ENCODE peak calls at places on chromosomes 4 and X, in nine cellular contexts. One of them, this sample, is unnamed.

GRCh38 chrX:151830911-151831310 is 81.8 kb upstream of the MAGEA4 start:
- DNase-seq in CD8-positive, alpha-beta memory T cell: no peak
- DNase-seq in uterus: no peak
- DNase-seq in Caco-2: no peak
- DNase-seq in psoas muscle: no peak
- DNase-seq in pancreas: no peak
- DNase-seq in cardiac muscle cell: no peak
- DNase-seq in CD4-positive, CD25-positive, alpha-beta regulatory T cell: no peak
- DNase-seq in heart left ventricle: no peak
- DNase-seq in this sample: no peak

GRCh38 chrX:111410451-111410850 is 1.5 kb downstream of the DCX start:
- DNase-seq in uterus: no peak
- DNase-seq in Caco-2: no peak
- DNase-seq in pancreas: no peak
- DNase-seq in cardiac muscle cell: no peak
- DNase-seq in psoas muscle: no peak
- DNase-seq in heart left ventricle: no peak
- DNase-seq in CD8-positive, alpha-beta memory T cell: no peak
- DNase-seq in CD4-positive, CD25-positive, alpha-beta regulatory T cell: no peak
- DNase-seq in this sample: no peak

GRCh38 chr4:169464080-169464479 is 148.3 kb downstream of the NEK1 start:
- DNase-seq in pancreas: no peak
- DNase-seq in CD8-positive, alpha-beta memory T cell: no peak
- DNase-seq in heart left ventricle: no peak
- DNase-seq in uterus: no peak
- DNase-seq in psoas muscle: no peak
- DNase-seq in CD4-positive, CD25-positive, alpha-beta regulatory T cell: no peak
- DNase-seq in cardiac muscle cell: no peak
- DNase-seq in Caco-2: no peak
- DNase-seq in this sample: no peak

GRCh38 chr4:7819446-7819845 is 120.2 kb downstream of the AFAP1 start:
- DNase-seq in CD8-positive, alpha-beta memory T cell: no peak
- DNase-seq in CD4-positive, CD25-positive, alpha-beta regulatory T cell: no peak
- DNase-seq in uterus: no peak
- DNase-seq in pancreas: no peak
- DNase-seq in heart left ventricle: no peak
- DNase-seq in Caco-2: no peak
- DNase-seq in cardiac muscle cell: no peak
- DNase-seq in psoas muscle: no peak
- DNase-seq in this sample: no peak

GRCh38 chr4:187965726-187966125 is 29.8 kb upstream of the ZFP42 start:
- DNase-seq in Caco-2: no peak
- DNase-seq in CD4-positive, CD25-positive, alpha-beta regulatory T cell: no peak
- DNase-seq in CD8-positive, alpha-beta memory T cell: no peak
- DNase-seq in pancreas: no peak
- DNase-seq in psoas muscle: no peak
- DNase-seq in cardiac muscle cell: no peak
- DNase-seq in uterus: no peak
- DNase-seq in heart left ventricle: no peak
- DNase-seq in this sample: no peak

GRCh38 chr4:2691313-2691712 is 64.8 kb downstream of the TNIP2 start:
- DNase-seq in uterus: no peak
- DNase-seq in cardiac muscle cell: no peak
- DNase-seq in heart left ventricle: no peak
- DNase-seq in psoas muscle: no peak
- DNase-seq in pancreas: no peak
- DNase-seq in Caco-2: no peak
- DNase-seq in CD8-positive, alpha-beta memory T cell: no peak
- DNase-seq in CD4-positive, CD25-positive, alpha-beta regulatory T cell: no peak
- DNase-seq in this sample: no peak

GRCh38 chr4:66688674-66689073 is 856.6 kb downstream of the CENPC start:
- DNase-seq in heart left ventricle: no peak
- DNase-seq in psoas muscle: no peak
- DNase-seq in Caco-2: no peak
- DNase-seq in CD8-positive, alpha-beta memory T cell: no peak
- DNase-seq in cardiac muscle cell: peak; percentile 24
- DNase-seq in uterus: no peak
- DNase-seq in pancreas: no peak
- DNase-seq in CD4-positive, CD25-positive, alpha-beta regulatory T cell: no peak
- DNase-seq in this sample: no peak

GRCh38 chr4:184344899-184345572 is 127.4 kb upstream of the ENPP6 start:
- DNase-seq in uterus: no peak
- DNase-seq in Caco-2: no peak
- DNase-seq in cardiac muscle cell: no peak
- DNase-seq in pancreas: no peak
- DNase-seq in CD8-positive, alpha-beta memory T cell: no peak
- DNase-seq in CD4-positive, CD25-positive, alpha-beta regulatory T cell: no peak
- DNase-seq in heart left ventricle: no peak
- DNase-seq in psoas muscle: peak; percentile 78
- DNase-seq in this sample: no peak

GRCh38 chrX:18272222-18272621 is 51.5 kb upstream of the BEND2 start:
- DNase-seq in psoas muscle: no peak
- DNase-seq in uterus: no peak
- DNase-seq in CD4-positive, CD25-positive, alpha-beta regulatory T cell: no peak
- DNase-seq in heart left ventricle: no peak
- DNase-seq in cardiac muscle cell: no peak
- DNase-seq in Caco-2: no peak
- DNase-seq in pancreas: no peak
- DNase-seq in CD8-positive, alpha-beta memory T cell: no peak
- DNase-seq in this sample: no peak

GRCh38 chrX:9770319-9770718 is 4.7 kb upstream of the GPR143 start:
- DNase-seq in CD4-positive, CD25-positive, alpha-beta regulatory T cell: no peak
- DNase-seq in Caco-2: no peak
- DNase-seq in heart left ventricle: no peak
- DNase-seq in uterus: no peak
- DNase-seq in psoas muscle: no peak
- DNase-seq in cardiac muscle cell: no peak
- DNase-seq in pancreas: no peak
- DNase-seq in CD8-positive, alpha-beta memory T cell: no peak
- DNase-seq in this sample: no peak

GRCh38 chr4:94766856-94767255 is 9.1 kb downstream of the BMPR1B start:
- DNase-seq in heart left ventricle: no peak
- DNase-seq in cardiac muscle cell: no peak
- DNase-seq in pancreas: no peak
- DNase-seq in CD4-positive, CD25-positive, alpha-beta regulatory T cell: no peak
- DNase-seq in Caco-2: no peak
- DNase-seq in psoas muscle: no peak
- DNase-seq in uterus: no peak
- DNase-seq in CD8-positive, alpha-beta memory T cell: no peak
- DNase-seq in this sample: no peak

GRCh38 chrX:46325312-46325877 is 219.8 kb downstream of the ZNF674 start:
- DNase-seq in CD8-positive, alpha-beta memory T cell: no peak
- DNase-seq in Caco-2: peak; percentile 36
- DNase-seq in psoas muscle: no peak
- DNase-seq in cardiac muscle cell: peak; percentile 15
- DNase-seq in heart left ventricle: no peak
- DNase-seq in CD4-positive, CD25-positive, alpha-beta regulatory T cell: no peak
- DNase-seq in pancreas: no peak
- DNase-seq in uterus: no peak
- DNase-seq in this sample: peak; percentile 8

GRCh38 chrX:84865113-84865512 is 138.6 kb upstream of the APOOL start:
- DNase-seq in CD8-positive, alpha-beta memory T cell: no peak
- DNase-seq in pancreas: no peak
- DNase-seq in heart left ventricle: no peak
- DNase-seq in CD4-positive, CD25-positive, alpha-beta regulatory T cell: no peak
- DNase-seq in cardiac muscle cell: no peak
- DNase-seq in uterus: no peak
- DNase-seq in Caco-2: no peak
- DNase-seq in psoas muscle: no peak
- DNase-seq in this sample: no peak

GRCh38 chrX:115940888-115941332 is 229.6 kb upstream of the AGTR2 start:
- DNase-seq in uterus: peak; percentile 83
- DNase-seq in psoas muscle: peak; percentile 75
- DNase-seq in cardiac muscle cell: peak; percentile 27
- DNase-seq in CD4-positive, CD25-positive, alpha-beta regulatory T cell: no peak
- DNase-seq in Caco-2: peak; percentile 56
- DNase-seq in heart left ventricle: peak; percentile 50
- DNase-seq in pancreas: peak; percentile 72
- DNase-seq in CD8-positive, alpha-beta memory T cell: no peak
- DNase-seq in this sample: no peak

GRCh38 chr4:174753031-174753430 is 76.0 kb downstream of the GLRA3 start:
- DNase-seq in CD8-positive, alpha-beta memory T cell: no peak
- DNase-seq in heart left ventricle: no peak
- DNase-seq in uterus: no peak
- DNase-seq in pancreas: no peak
- DNase-seq in CD4-positive, CD25-positive, alpha-beta regulatory T cell: no peak
- DNase-seq in Caco-2: no peak
- DNase-seq in psoas muscle: no peak
- DNase-seq in cardiac muscle cell: no peak
- DNase-seq in this sample: no peak

GRCh38 chr4:10866691-10867090 is 182.1 kb upstream of the CLNK start:
- DNase-seq in CD4-positive, CD25-positive, alpha-beta regulatory T cell: no peak
- DNase-seq in CD8-positive, alpha-beta memory T cell: no peak
- DNase-seq in cardiac muscle cell: peak; percentile 2
- DNase-seq in uterus: no peak
- DNase-seq in Caco-2: no peak
- DNase-seq in pancreas: no peak
- DNase-seq in heart left ventricle: no peak
- DNase-seq in psoas muscle: no peak
- DNase-seq in this sample: no peak

GRCh38 chr4:127849505-127850234 is 31.0 kb upstream of the PLK4 start:
- DNase-seq in cardiac muscle cell: no peak
- DNase-seq in CD8-positive, alpha-beta memory T cell: no peak
- DNase-seq in pancreas: no peak
- DNase-seq in uterus: no peak
- DNase-seq in Caco-2: no peak
- DNase-seq in CD4-positive, CD25-positive, alpha-beta regulatory T cell: no peak
- DNase-seq in psoas muscle: no peak
- DNase-seq in heart left ventricle: no peak
- DNase-seq in this sample: no peak
- H3K9me3 ChIP-seq in cardiac muscle cell: no peaks in the 10 kb centered on the region
- H3K9me3 ChIP-seq in CD8-positive, alpha-beta memory T cell: peaks cover 11% of the 10 kb centered on the region
- H3K9me3 ChIP-seq in pancreas: no peaks in the 10 kb centered on the region
- H3K9me3 ChIP-seq in uterus: no peaks in the 10 kb centered on the region
- H3K9me3 ChIP-seq in Caco-2: peaks cover 20% of the 10 kb centered on the region
- H3K9me3 ChIP-seq in CD4-positive, CD25-positive, alpha-beta regulatory T cell: peaks cover 73% of the 10 kb centered on the region
- H3K9me3 ChIP-seq in psoas muscle: peaks cover 30% of the 10 kb centered on the region
- H3K9me3 ChIP-seq in heart left ventricle: peaks cover 24% of the 10 kb centered on the region
- H3K9me3 ChIP-seq in this sample: peaks cover 7% of the 10 kb centered on the region

DNA sequence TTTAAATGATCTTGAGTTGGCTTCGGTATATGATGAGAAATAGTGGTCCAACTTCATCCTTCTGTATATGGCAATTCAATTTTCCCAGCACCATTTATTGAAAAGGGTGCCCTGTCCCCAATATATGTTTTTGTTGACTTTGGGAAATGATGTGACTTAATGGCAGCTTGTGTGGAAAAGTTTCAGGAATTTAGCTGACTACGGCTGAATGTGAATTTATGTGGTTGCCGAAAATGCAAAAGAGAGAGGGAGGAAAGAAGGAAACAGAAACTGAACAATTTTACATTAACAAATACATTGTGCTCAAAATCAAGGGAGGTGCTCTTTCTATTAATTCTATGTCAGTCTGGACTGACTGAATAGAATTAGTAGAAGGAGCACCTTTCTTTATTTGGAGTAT is 101.8 kb upstream of the CYSLTR1 start:
- DNase-seq in psoas muscle: no peak
- DNase-seq in CD8-positive, alpha-beta memory T cell: no peak
- DNase-seq in CD4-positive, CD25-positive, alpha-beta regulatory T cell: no peak
- DNase-seq in cardiac muscle cell: no peak
- DNase-seq in heart left ventricle: no peak
- DNase-seq in Caco-2: no peak
- DNase-seq in uterus: no peak
- DNase-seq in pancreas: no peak
- DNase-seq in this sample: no peak
- H3K9me3 ChIP-seq in psoas muscle: no peaks in the 10 kb centered on the region
- H3K9me3 ChIP-seq in CD8-positive, alpha-beta memory T cell: no peaks in the 10 kb centered on the region
- H3K9me3 ChIP-seq in CD4-positive, CD25-positive, alpha-beta regulatory T cell: no peaks in the 10 kb centered on the region
- H3K9me3 ChIP-seq in cardiac muscle cell: no peaks in the 10 kb centered on the region
- H3K9me3 ChIP-seq in heart left ventricle: no peaks in the 10 kb centered on the region
- H3K9me3 ChIP-seq in Caco-2: no peaks in the 10 kb centered on the region
- H3K9me3 ChIP-seq in uterus: no peaks in the 10 kb centered on the region
- H3K9me3 ChIP-seq in pancreas: no peaks in the 10 kb centered on the region
- H3K9me3 ChIP-seq in this sample: no peaks in the 10 kb centered on the region

DNA sequence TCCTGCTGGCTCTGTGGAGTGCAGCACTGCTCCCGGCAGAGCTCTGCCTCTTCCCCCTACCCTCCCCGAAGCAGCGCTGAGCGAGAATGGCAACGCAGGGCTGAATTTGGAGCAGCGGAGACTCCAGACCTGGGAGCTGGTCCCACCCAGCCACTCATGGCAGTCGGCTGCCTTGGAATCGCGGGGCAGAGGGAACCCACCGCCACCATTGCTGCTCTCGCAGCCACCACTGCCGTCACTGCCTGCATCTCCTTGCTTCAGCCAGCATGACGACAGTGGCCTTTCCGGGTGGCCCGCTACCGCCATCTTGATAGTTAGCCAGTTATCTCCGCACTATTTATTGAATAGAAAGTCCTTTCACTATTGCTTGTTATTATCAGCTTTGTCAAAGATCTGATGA is 321.5 kb upstream of the POU3F4 start:
- DNase-seq in pancreas: no peak
- DNase-seq in CD8-positive, alpha-beta memory T cell: no peak
- DNase-seq in heart left ventricle: no peak
- DNase-seq in psoas muscle: no peak
- DNase-seq in cardiac muscle cell: no peak
- DNase-seq in uterus: no peak
- DNase-seq in CD4-positive, CD25-positive, alpha-beta regulatory T cell: no peak
- DNase-seq in Caco-2: no peak
- DNase-seq in this sample: no peak
- H3K9me3 ChIP-seq in pancreas: no peaks in the 10 kb centered on the region
- H3K9me3 ChIP-seq in CD8-positive, alpha-beta memory T cell: no peaks in the 10 kb centered on the region
- H3K9me3 ChIP-seq in heart left ventricle: no peaks in the 10 kb centered on the region
- H3K9me3 ChIP-seq in psoas muscle: no peaks in the 10 kb centered on the region
- H3K9me3 ChIP-seq in cardiac muscle cell: no peaks in the 10 kb centered on the region
- H3K9me3 ChIP-seq in uterus: no peaks in the 10 kb centered on the region
- H3K9me3 ChIP-seq in CD4-positive, CD25-positive, alpha-beta regulatory T cell: no peaks in the 10 kb centered on the region
- H3K9me3 ChIP-seq in Caco-2: no peaks in the 10 kb centered on the region
- H3K9me3 ChIP-seq in this sample: no peaks in the 10 kb centered on the region

DNA sequence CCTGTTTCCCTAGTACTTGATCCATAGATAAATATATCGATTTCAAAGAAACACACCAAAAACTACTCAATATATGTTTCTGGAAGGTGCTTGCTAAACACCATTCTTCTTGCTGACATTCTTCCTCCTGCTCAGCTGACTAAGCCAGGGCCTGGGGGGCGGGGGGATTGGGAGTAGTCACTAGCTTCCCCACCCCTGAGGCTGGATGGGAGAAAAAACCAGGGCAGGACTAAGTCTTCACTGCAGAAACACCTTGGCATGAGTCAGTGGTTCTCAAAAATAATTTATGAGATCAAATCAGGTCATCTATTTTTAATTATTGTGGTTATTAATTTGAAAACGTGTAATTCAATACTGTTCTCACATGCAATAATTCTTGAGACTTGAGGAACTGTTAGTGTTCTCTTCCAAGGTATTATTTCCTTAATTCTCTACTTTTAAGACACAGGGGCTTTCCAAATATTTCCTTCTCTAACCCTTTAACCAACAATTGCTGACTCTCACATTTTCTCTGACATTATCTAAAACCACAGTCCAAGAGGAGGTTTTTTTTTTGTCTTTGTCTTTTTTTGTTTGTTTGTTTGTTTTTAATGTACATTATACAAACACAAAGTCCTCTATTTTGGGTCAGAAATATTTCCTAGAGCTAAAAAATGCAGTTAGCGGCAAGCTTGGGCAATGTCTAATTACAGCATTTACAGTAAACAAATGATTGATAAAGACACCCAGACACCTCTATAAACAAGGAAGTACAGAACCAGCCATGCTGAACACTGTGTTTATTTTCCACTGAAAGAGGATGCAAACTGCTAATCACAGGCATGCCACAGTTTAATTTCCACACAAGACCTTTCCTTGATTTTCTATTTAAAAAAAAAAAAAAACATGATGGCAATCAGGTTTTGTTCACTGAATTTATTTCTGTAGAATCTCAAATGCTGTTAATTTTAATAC is 120.3 kb upstream of the USP9X start:
- DNase-seq in uterus: no peak
- DNase-seq in CD8-positive, alpha-beta memory T cell: no peak
- DNase-seq in psoas muscle: no peak
- DNase-seq in pancreas: no peak
- DNase-seq in Caco-2: no peak
- DNase-seq in CD4-positive, CD25-positive, alpha-beta regulatory T cell: no peak
- DNase-seq in heart left ventricle: no peak
- DNase-seq in cardiac muscle cell: no peak
- DNase-seq in this sample: no peak
- H3K9me3 ChIP-seq in uterus: no peaks in the 10 kb centered on the region
- H3K9me3 ChIP-seq in CD8-positive, alpha-beta memory T cell: no peaks in the 10 kb centered on the region
- H3K9me3 ChIP-seq in psoas muscle: no peaks in the 10 kb centered on the region
- H3K9me3 ChIP-seq in pancreas: no peaks in the 10 kb centered on the region
- H3K9me3 ChIP-seq in Caco-2: no peaks in the 10 kb centered on the region
- H3K9me3 ChIP-seq in CD4-positive, CD25-positive, alpha-beta regulatory T cell: no peaks in the 10 kb centered on the region
- H3K9me3 ChIP-seq in heart left ventricle: no peaks in the 10 kb centered on the region
- H3K9me3 ChIP-seq in cardiac muscle cell: no peaks in the 10 kb centered on the region
- H3K9me3 ChIP-seq in this sample: no peaks in the 10 kb centered on the region